ENCODE peak calls at places on chromosomes 7 and 10, in eight cellular contexts. P is endothelial cell of umbilical vein, B is heart left ventricle, D is body of pancreas, J is caudate nucleus, W is brain microvascular endothelial cell, Y is Peyer's patch, T is esophagus squamous epithelium. H is an unnamed sample.
A peak's percentile ranks its signal among the peaks of the same experiment; 100 is the strongest.

GRCh38 chr7:99386584-99387238 is 12.2 kb downstream of the ARPC1B start:
- DNase-seq in P (peak; percentile 42), B (no peak), D (no peak), J (no peak), W (no peak), Y (no peak), T (no peak), H (no peak)

GRCh38 chr10:57098146-57098545 is 737.1 kb upstream of the ZWINT start:
- DNase-seq in P (no peak), B (no peak), D (no peak), J (no peak), W (no peak), Y (no peak), T (no peak), H (no peak)

GRCh38 chr10:58896229-58896628 is 280.2 kb upstream of the PHYHIPL start:
- DNase-seq in P (no peak), B (no peak), D (no peak), J (no peak), W (no peak), Y (no peak), T (no peak), H (no peak)

GRCh38 chr10:24639124-24639523 is 84.6 kb downstream of the ARHGAP21 start:
- DNase-seq in P (no peak), B (no peak), D (no peak), J (no peak), W (no peak), Y (no peak), T (no peak), H (no peak)

GRCh38 chr10:15494850-15495249 is 123.8 kb upstream of the FAM171A1 start:
- DNase-seq in P (no peak), B (no peak), D (no peak), J (no peak), W (no peak), Y (no peak), T (no peak), H (no peak)

GRCh38 chr10:50653142-50653541 is 29.4 kb upstream of the SGMS1 start:
- DNase-seq in P (peak; percentile 54), B (no peak), D (peak; percentile 38), J (no peak), W (no peak), Y (no peak), T (no peak), H (no peak)

GRCh38 chr7:50315739-50316671 is 11.5 kb downstream of the IKZF1 start:
- DNase-seq in P (no peak), B (no peak), D (no peak), J (no peak), W (no peak), Y (no peak), T (no peak), H (no peak)

GRCh38 chr7:139825666-139826290 is 3.3 kb upstream of the TBXAS1 start:
- DNase-seq in P (no peak), B (no peak), D (no peak), J (no peak), W (peak; percentile 60), Y (no peak), T (no peak), H (no peak)

GRCh38 chr7:157408258-157409101 is 71.7 kb downstream of the DNAJB6 start:
- DNase-seq in P (no peak), B (peak; percentile 4), D (no peak), J (no peak), W (no peak), Y (peak; percentile 26), T (no peak), H (no peak)

GRCh38 chr10:60073781-60074656 is 167.7 kb upstream of the CCDC6 start:
- DNase-seq in P (no peak), B (no peak), D (no peak), J (no peak), W (no peak), Y (no peak), T (no peak), H (no peak)

GRCh38 chr10:86688398-86688921 is 20.1 kb downstream of the LDB3 start:
- DNase-seq in P (peak; percentile 52), B (peak; percentile 68), D (peak; percentile 65), J (peak; percentile 60), W (peak; percentile 56), Y (no peak), T (peak; percentile 10), H (no peak)

GRCh38 chr10:86685416-86685815 is 17.1 kb downstream of the LDB3 start:
- DNase-seq in P (no peak), B (no peak), D (no peak), J (no peak), W (no peak), Y (no peak), T (no peak), H (no peak)

GRCh38 chr10:86685893-86686632 is 17.8 kb downstream of the LDB3 start:
- DNase-seq in P (no peak), B (no peak), D (no peak), J (no peak), W (no peak), Y (no peak), T (no peak), H (no peak)

GRCh38 chr10:86687750-86688149 is 19.4 kb downstream of the LDB3 start:
- DNase-seq in P (no peak), B (no peak), D (no peak), J (no peak), W (no peak), Y (no peak), T (no peak), H (no peak)

DNA sequence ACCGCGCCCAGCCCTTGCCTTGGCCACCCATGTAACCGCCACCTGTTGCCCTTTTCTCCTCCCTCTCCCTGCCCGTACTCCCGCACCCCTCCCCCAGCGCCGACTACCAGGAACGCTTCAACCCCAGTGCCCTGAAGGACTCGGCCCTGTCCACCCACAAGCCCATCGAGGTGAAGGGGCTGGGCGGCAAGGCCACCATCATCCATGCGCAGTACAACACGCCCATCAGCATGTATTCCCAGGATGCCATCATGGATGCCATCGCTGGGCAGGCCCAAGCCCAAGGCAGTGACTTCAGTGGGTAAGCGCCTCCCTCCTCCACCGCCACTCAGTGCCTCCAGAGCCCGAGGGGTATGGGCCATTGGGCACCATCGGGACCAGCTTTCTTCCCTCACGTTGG is 18.7 kb downstream of the LDB3 start:
- DNase-seq in P (no peak), B (no peak), D (no peak), J (no peak), W (no peak), Y (no peak), T (no peak), H (no peak)
- H3K27ac ChIP-seq in P (no peak overlapping the region), B (peak overlapping the region; percentile 99), D (no peak overlapping the region), J (no peak overlapping the region), W (no peak overlapping the region), Y (no peak overlapping the region), T (peak overlapping the region; percentile 30), H (peak overlapping the region; percentile 68)

DNA sequence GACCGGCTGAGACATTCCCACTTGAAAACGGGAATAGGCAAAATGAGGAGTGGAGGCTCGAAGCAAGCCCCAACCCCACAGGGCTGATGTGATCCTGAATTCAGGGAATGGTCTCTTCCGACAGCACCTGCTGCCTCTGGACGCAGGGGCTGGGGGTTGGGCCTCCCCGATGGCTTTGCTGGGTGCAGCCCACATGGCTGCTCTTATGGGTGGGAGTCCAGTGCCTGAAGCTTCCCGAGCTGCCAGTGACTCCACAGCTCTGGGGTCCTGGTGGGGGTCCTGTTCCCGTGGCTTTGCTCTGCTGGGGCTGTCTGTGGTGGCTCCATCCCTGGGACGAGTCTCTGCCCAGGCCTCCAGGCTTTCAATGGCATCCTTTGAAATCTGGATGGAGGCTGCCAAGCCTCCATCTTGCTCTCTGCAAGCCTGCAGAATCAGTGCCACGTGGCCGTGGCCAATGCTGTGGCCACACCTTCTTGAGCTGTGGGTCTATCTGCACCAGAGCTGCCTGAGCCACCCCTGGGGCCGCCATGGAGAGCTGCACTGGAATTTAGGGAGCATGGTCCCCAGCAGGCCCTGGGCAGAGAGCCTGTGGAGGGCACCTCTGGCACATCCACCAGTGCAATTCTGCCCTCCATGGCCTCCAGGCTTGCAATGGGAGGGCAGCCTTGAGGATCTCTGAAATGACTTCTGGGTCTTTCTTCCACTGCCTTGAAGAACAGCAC is 55.5 kb upstream of the NKX6-2 start:
- DNase-seq in P (no peak), B (no peak), D (no peak), J (no peak), W (no peak), Y (peak; percentile 16), T (no peak), H (no peak)
- H3K27ac ChIP-seq in P (no peak overlapping the region), B (no peak overlapping the region), D (no peak overlapping the region), J (no peak overlapping the region), W (no peak overlapping the region), Y (no peak overlapping the region), T (no peak overlapping the region), H (no peak overlapping the region)

GRCh38 chr10:44851881-44852280 is 59.3 kb upstream of the TMEM72 start:
- DNase-seq in P (no peak), B (no peak), D (no peak), J (no peak), W (no peak), Y (no peak), T (no peak), H (no peak)
- H3K27ac ChIP-seq in P (no peak overlapping the region), B (no peak overlapping the region), D (no peak overlapping the region), J (no peak overlapping the region), W (no peak overlapping the region), Y (no peak overlapping the region), T (no peak overlapping the region), H (no peak overlapping the region)

GRCh38 chr10:71213127-71213616 is 802 bp downstream of the UNC5B start:
- DNase-seq in P (peak; percentile 56), B (no peak), D (peak; percentile 80), J (no peak), W (peak; percentile 49), Y (peak; percentile 72), T (no peak), H (no peak)

GRCh38 chr10:71211053-71211452 is 1.3 kb upstream of the UNC5B start:
- DNase-seq in P (no peak), B (no peak), D (no peak), J (no peak), W (no peak), Y (no peak), T (no peak), H (no peak)

GRCh38 chr10:71213761-71214440 is 1.5 kb downstream of the UNC5B start:
- DNase-seq in P (peak; percentile 29), B (no peak), D (peak; percentile 66), J (no peak), W (peak; percentile 46), Y (no peak), T (no peak), H (no peak)

GRCh38 chr10:71211759-71212248 is 566 bp upstream of the UNC5B start:
- DNase-seq in P (no peak), B (no peak), D (no peak), J (no peak), W (no peak), Y (no peak), T (no peak), H (no peak)

DNA sequence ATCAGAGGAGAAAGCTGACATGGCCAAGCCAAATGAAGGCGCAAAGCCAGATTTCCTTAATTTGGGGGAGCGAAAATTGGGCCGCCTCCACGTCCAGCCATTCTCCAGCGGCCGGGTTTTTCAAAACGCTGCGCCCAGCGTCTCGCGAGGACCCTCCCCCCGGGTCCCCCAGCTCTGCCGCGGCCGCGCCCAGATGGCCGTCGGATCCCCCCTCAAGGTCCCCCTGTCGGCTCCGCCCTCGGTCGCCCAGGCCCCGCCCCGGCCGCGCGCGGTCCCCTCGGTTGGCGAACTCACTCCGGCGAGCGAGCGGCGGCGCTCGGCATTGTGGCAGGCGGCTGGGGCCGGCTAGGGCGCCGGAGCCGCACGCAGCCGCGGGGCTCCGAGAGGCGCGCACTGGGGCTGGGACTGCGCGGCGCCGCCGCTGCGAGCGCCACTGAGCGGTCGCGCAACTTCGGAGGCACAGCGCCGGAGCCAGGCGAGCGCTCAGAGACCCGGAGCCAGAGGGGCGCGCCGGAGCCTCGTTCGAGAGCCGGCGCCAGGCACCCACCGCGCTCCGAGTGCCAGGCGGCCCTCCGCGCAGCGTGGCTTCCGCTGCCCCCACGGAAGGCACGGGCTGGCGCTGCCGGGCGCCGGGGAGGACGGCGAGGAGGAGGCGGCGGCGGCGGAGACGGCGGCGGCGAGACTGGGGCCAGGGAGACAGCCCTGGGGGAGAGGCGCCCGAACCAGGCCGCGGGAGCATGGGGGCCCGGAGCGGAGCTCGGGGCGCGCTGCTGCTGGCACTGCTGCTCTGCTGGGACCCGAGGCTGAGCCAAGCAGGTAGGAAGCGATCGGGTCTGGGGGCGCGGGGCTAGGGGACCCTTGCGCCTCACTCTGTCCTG is at the start of gene UNC5B:
- DNase-seq in P (peak; percentile 80), B (peak; percentile 93), D (peak; percentile 92), J (peak; percentile 87), W (peak; percentile 79), Y (peak; percentile 93), T (no peak), H (peak; percentile 30)
- H3K27ac ChIP-seq in P (no peak within 1 kb of the TSS), B (peak within 1 kb of the TSS; percentile 96), D (peak within 1 kb of the TSS; percentile 71), J (peak within 1 kb of the TSS; percentile 79), W (no peak within 1 kb of the TSS), Y (peak within 1 kb of the TSS; percentile 66), T (peak within 1 kb of the TSS; percentile 93), H (peak within 1 kb of the TSS; percentile 77)

H was measured in thoracic aorta.